ENCODE peak calls at places on chromosomes 1 and 21, in four cellular contexts. S is NCI-H2171, T is epithelial cell of esophagus, D is esophagus squamous epithelium. W is an unnamed sample.

GRCh38 chr1:28437924-28438699 is 67.7 kb upstream of the RCC1 start:
- DNase-seq in D (peak; percentile 21), T (peak; percentile 98), S (no peak), W (no peak)

GRCh38 chr1:81799939-81800740 is 594 bp upstream of the ADGRL2 start:
- DNase-seq in D (no peak), S (peak; percentile 67), T (peak; percentile 78), W (no peak)

GRCh38 chr1:92907949-92908684 is 53.1 kb downstream of the DIPK1A start:
- DNase-seq in D (no peak), T (peak; percentile 91), S (no peak), W (no peak)

GRCh38 chr21:46234436-46234950 is 5.9 kb upstream of the LSS start:
- DNase-seq in D (no peak), T (no peak), S (no peak), W (no peak)

GRCh38 chr1:119081267-119081666 is 59.2 kb downstream of the WARS2 start:
- DNase-seq in S (no peak), D (no peak), T (no peak), W (no peak)

GRCh38 chr1:240086726-240087125 is 5.0 kb upstream of the FMN2 start:
- DNase-seq in T (no peak), D (no peak), S (no peak), W (no peak)

GRCh38 chr1:160494620-160495019 is 28.4 kb downstream of the SLAMF6 start:
- DNase-seq in D (no peak), T (no peak), S (no peak), W (no peak)

GRCh38 chr1:9202240-9202870 is 32.2 kb upstream of the H6PD start:
- DNase-seq in T (no peak), S (no peak), D (no peak), W (no peak)

GRCh38 chr1:109610609-109611307 is 8.7 kb downstream of the GNAT2 start:
- DNase-seq in D (no peak), T (peak; percentile 42), S (no peak), W (no peak)

GRCh38 chr1:3625151-3625907 is 514 bp downstream of the TPRG1L start:
- DNase-seq in T (peak; percentile 58), S (no peak), D (no peak), W (no peak)

GRCh38 chr1:3024588-3024987 is 3.3 kb downstream of the ACTRT2 start:
- DNase-seq in D (no peak), T (no peak), S (no peak), W (no peak)

GRCh38 chr1:77825356-77825709 is 45.9 kb downstream of the MIGA1 start:
- DNase-seq in T (peak; percentile 99), D (no peak), S (no peak), W (peak; percentile 41)

GRCh38 chr1:185934476-185935189 is 200.4 kb downstream of the HMCN1 start:
- DNase-seq in D (no peak), S (no peak), T (peak; percentile 55), W (no peak)

GRCh38 chr1:208242829-208243521 is 1.2 kb downstream of the PLXNA2 start:
- DNase-seq in T (peak; percentile 66), S (peak; percentile 45), D (no peak), W (no peak)

GRCh38 chr1:6634278-6635052 is 9.8 kb downstream of the THAP3 start:
- DNase-seq in S (no peak), D (no peak), T (peak; percentile 62), W (no peak)

GRCh38 chr1:209628618-209629299 is 23.5 kb downstream of the LAMB3 start:
- DNase-seq in T (no peak), S (no peak), D (no peak), W (no peak)

GRCh38 chr1:79711001-79711431 is 704.5 kb upstream of the ADGRL4 start:
- DNase-seq in S (no peak), T (no peak), D (no peak), W (no peak)

GRCh38 chr21:35323947-35324346 is 274.8 kb upstream of the RUNX1 start:
- DNase-seq in D (no peak), T (no peak), S (no peak), W (no peak)

GRCh38 chr21:38219049-38219628 is 37.7 kb upstream of the KCNJ15 start:
- DNase-seq in S (peak; percentile 27), T (peak; percentile 77), D (no peak), W (no peak)

GRCh38 chr1:67332653-67333529 is 25.2 kb downstream of the IL12RB2 start:
- DNase-seq in T (no peak), S (no peak), D (no peak), W (no peak)

GRCh38 chr1:203278087-203278884 is 27.0 kb upstream of the BTG2 start:
- DNase-seq in D (no peak), T (peak; percentile 79), S (no peak), W (no peak)

GRCh38 chr1:153612111-153612754 is 704 bp downstream of the S100A16 start:
- DNase-seq in S (no peak), T (peak; percentile 33), D (no peak), W (no peak)

GRCh38 chr1:46613661-46614603 is 2.7 kb downstream of the MOB3C start:
- DNase-seq in S (peak; percentile 84), T (peak; percentile 72), D (peak; percentile 31), W (no peak)

GRCh38 chr1:202016022-202016624 is 5.7 kb downstream of the ELF3 start:
- DNase-seq in T (no peak), S (peak; percentile 19), D (no peak), W (no peak)

GRCh38 chr1:114061431-114061830 is 82.2 kb downstream of the OLFML3 start:
- DNase-seq in D (no peak), S (no peak), T (peak; percentile 29), W (no peak)

GRCh38 chr1:160083968-160084770 is 2.8 kb downstream of the KCNJ9 start:
- DNase-seq in S (peak; percentile 77), T (peak; percentile 88), D (no peak), W (no peak)

W was measured in SIG-M5.